ENCODE peak calls at places on chromosomes 4 and X, in four cellular contexts. U is effector memory CD4-positive, alpha-beta T cell; K is SK-N-SH; H is CD8-positive, alpha-beta T cell. Q is an unnamed sample. For H3K4me1, the result is how much of the 10 kb centered on the place peaks cover.

GRCh38 chr4:97585274-97585673 is 558.0 kb downstream of the STPG2 start:
- DNase-seq in U (no peak), K (no peak), H (no peak), Q (no peak)

GRCh38 chr4:169283114-169283509 is 12.4 kb upstream of the SH3RF1 start:
- DNase-seq in U (no peak), K (no peak), H (no peak), Q (no peak)

GRCh38 chr4:175290401-175290800 is 372.2 kb downstream of the ADAM29 start:
- DNase-seq in U (no peak), K (no peak), H (no peak), Q (no peak)

GRCh38 chr4:38310446-38311043 is 350.3 kb downstream of the PTTG2 start:
- DNase-seq in U (peak), K (no peak), H (peak), Q (no peak)

GRCh38 chrX:68710870-68711576 is 63.6 kb downstream of the STARD8 start:
- DNase-seq in U (no peak), K (peak), H (no peak), Q (peak)

GRCh38 chrX:135632353-135632752 is 81.1 kb upstream of the CT45A1 start:
- DNase-seq in U (no peak), K (no peak), H (no peak), Q (no peak)

GRCh38 chr4:159252491-159252890 is 149.6 kb downstream of the RAPGEF2 start:
- DNase-seq in U (no peak), K (no peak), H (no peak), Q (no peak)

GRCh38 chrX:109943092-109943739 is 59.7 kb upstream of the TMEM164 start:
- DNase-seq in U (no peak), K (no peak), H (no peak), Q (no peak)

GRCh38 chrX:65997978-65998717 is 41.7 kb downstream of the VSIG4 start:
- DNase-seq in U (no peak), K (no peak), H (no peak), Q (no peak)

GRCh38 chrX:18981124-18981807 is 2.6 kb downstream of the PHKA2 start:
- DNase-seq in U (no peak), K (no peak), H (no peak), Q (no peak)

GRCh38 chr4:143382539-143382938 is 45.9 kb downstream of the GAB1 start:
- DNase-seq in U (no peak), K (no peak), H (no peak), Q (no peak)
- H3K4me1 ChIP-seq in U (under half), K (under half), H (under half), Q (under half)

GRCh38 chr4:108045687-108046024 is 56.0 kb downstream of the HADH start:
- DNase-seq in U (no peak), K (no peak), H (no peak), Q (no peak)
- H3K4me1 ChIP-seq in U (under half), K (under half), H (half or more), Q (under half)

DNA sequence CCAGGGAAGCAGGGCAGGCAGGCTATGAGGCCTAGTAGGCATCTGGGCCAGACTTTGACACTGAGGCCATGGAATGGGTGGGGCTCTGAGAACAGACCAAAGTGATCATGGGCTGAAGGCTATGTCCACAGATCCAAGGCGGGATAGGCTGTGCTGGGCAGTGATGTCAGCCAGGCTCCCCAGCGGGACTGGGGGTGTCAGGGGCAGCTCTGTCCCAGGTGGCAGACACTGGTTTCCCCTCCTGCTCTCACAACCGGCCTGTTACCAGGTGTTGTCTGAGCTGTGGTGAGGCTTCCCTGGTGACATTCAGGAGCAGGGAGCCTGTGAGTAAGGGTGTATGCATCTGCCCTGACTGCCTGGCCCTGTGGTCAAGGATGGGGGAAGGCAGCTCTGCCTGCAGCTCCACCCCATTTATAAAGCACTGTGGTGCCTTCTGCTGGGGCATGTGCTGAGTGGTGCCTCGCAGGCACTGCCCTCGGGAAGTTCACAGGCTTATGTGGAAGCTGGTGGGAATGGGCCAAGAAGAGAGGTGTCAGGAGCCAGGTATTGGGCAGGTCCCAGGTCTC is 2.9 kb downstream of the IL9R start:
- DNase-seq in U (no peak), K (no peak), H (no peak), Q (no peak)
- H3K4me1 ChIP-seq in U (under half), K (under half), H (under half), Q (under half)

GRCh38 chr4:53007024-53007423 is 144.9 kb downstream of the RASL11B start:
- DNase-seq in U (no peak), K (no peak), H (no peak), Q (no peak)
- H3K4me1 ChIP-seq in U (under half), K (under half), H (under half), Q (under half)

DNA sequence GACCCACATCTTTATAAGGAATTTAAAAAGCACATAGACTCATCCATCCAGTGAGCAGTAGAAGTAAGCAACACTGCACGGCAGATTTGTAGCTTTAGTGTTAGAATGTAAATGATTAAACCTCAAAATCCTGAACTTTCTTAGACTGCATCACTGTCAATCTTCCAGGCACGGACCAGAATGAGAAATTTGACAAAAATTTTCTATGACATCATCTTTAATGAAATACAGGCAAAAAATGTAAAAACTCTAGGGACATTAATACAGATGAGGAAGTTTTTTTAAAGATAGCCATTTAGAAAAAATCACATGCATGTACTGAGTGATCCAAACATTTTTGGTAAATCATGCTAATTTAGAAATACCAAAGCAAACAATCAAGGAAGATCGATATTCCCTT is 29.1 kb downstream of the NLGN4X start:
- DNase-seq in U (no peak), K (no peak), H (no peak), Q (no peak)
- H3K4me1 ChIP-seq in U (under half), K (under half), H (under half), Q (under half)

DNA sequence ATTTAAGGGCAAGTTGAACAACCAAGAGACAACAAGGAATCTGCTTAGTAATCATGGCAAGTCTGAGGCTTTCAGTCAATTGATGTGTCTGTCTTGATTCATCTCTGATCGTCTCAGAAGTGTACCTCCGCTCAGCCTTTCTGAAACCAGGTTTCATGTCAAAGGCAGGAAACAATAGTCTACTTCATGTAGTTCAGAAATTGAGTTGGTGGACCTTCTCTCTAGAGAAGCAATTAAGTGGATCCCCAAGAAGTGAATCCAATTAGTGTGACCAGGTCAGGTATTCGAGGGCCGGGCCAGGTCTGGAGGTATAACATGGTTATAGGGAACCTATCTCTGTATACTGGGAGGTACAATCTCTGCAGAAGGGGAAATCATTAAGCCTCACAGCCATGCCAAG is 31.9 kb downstream of the DAPP1 start:
- DNase-seq in U (no peak), K (no peak), H (no peak), Q (no peak)
- H3K4me1 ChIP-seq in U (under half), K (under half), H (under half), Q (under half)

DNA sequence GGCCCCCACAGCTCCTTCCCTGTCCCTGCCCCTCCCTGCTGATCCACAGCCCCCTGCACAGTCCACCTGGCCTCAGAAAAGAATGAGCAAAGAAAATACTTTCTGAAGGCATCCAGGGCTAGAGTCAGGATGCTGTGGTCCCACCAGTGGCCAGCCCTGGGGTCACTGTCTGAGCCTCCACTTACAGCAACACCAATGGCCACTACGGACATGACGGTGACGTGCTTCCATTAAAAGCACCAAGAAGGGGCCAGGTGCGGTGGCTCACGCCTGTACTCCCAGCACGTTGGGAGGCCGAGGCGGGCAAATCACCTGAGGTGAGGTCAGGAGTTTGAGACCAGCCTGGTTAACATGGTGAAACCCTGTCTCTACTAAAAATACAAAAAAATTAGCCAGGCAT is 4.0 kb downstream of the JAKMIP1 start:
- DNase-seq in U (no peak), K (no peak), H (no peak), Q (no peak)
- H3K4me1 ChIP-seq in U (under half), K (under half), H (under half), Q (under half)

Q was measured in neural progenitor cell.